ENCODE peak calls at places on chromosomes 6 and 20, in four cellular contexts. J is fibroblast of the conjunctiva; R is activated T-helper 2 cell treated with anti-CD3 and anti-CD28 coated beads, Interferon-gamma antibody, Interleukin-2, Interleukin-4, amounts not matched to agents 10 μg/mL and 5 μg/mL and 100 μg/mL, durations not matched to agents 14 hours and 24 hours and 36 hours; N is CD8-positive, alpha-beta memory T cell. W is an unnamed sample.
A peak's percentile ranks its signal among the peaks of the same experiment; 100 is the strongest.

GRCh38 chr6:37709250-37709931 is 11.7 kb upstream of the MDGA1 start:
- DNase-seq in J (no peak), N (no peak), R (no peak), W (no peak)

GRCh38 chr20:48196006-48196405 is 410.7 kb upstream of the SULF2 start:
- DNase-seq in N (no peak), R (no peak), J (no peak), W (no peak)

GRCh38 chr20:48076247-48076646 is 291.0 kb upstream of the SULF2 start:
- DNase-seq in J (no peak), R (no peak), N (no peak), W (no peak)

GRCh38 chr6:43990627-43991619 is 136.3 kb downstream of the MRPL14 start:
- DNase-seq in N (no peak), R (no peak), J (peak; percentile 64), W (no peak)

GRCh38 chr6:33061987-33062386 is 11.5 kb downstream of the HLA-DPA1 start:
- DNase-seq in N (no peak), J (no peak), R (no peak), W (no peak)

GRCh38 chr6:142744836-142745235 is 200.1 kb downstream of the HIVEP2 start:
- DNase-seq in J (no peak), R (no peak), N (no peak), W (no peak)

GRCh38 chr6:38649744-38650143 is 10.0 kb upstream of the BTBD9 start:
- DNase-seq in N (no peak), R (no peak), J (no peak), W (no peak)

GRCh38 chr6:38143191-38144154 is 323.9 kb downstream of the ZFAND3 start:
- DNase-seq in N (no peak), R (no peak), J (no peak), W (no peak)

GRCh38 chr20:48827880-48828733 is at the start of gene PREX1:
- DNase-seq in J (peak; percentile 17), N (peak; percentile 87), R (peak; percentile 77), W (peak; percentile 73)

GRCh38 chr6:20020526-20020925 is 183.4 kb downstream of the ID4 start:
- DNase-seq in R (no peak), J (no peak), N (no peak), W (no peak)

W was measured in T-helper 2 cell treated with Interferon-gamma antibody and Interleukin-4, amounts not matched to agents 5 μg/mL and 100 μg/mL, for 36 hours.